ENCODE peak calls at places on chromosomes 1 and 21, in six cellular contexts. P, C, T, Q, O and Z are unnamed samples.
A peak's percentile ranks its signal among the peaks of the same experiment; 100 is the strongest.

GRCh38 chr1:3733603-3734591 is 18.4 kb upstream of the CCDC27 start:
- DNase-seq in Q (no peak), O (no peak), P (no peak), T (no peak), C (no peak), Z (no peak)

GRCh38 chr1:27689423-27690173 is 17.6 kb upstream of the IFI6 start:
- DNase-seq in C (no peak), Q (no peak), O (peak; percentile 57), P (no peak), T (no peak), Z (no peak)

GRCh38 chr1:43867946-43868740 is 65.5 kb upstream of the ARTN start:
- DNase-seq in T (no peak), C (no peak), O (peak; percentile 67), P (no peak), Q (no peak), Z (no peak)

GRCh38 chr1:48022306-48022705 is 25.1 kb upstream of the TRABD2B start:
- DNase-seq in T (no peak), P (no peak), Q (no peak), O (no peak), C (no peak), Z (no peak)

GRCh38 chr1:29180497-29181412 is 945 bp downstream of the SRSF4 start:
- DNase-seq in C (no peak), O (no peak), Q (no peak), T (no peak), P (no peak), Z (no peak)

GRCh38 chr1:156245451-156246232 is 2.2 kb downstream of the PAQR6 start:
- DNase-seq in O (no peak), C (no peak), P (no peak), Q (peak; percentile 31), T (no peak), Z (no peak)

GRCh38 chr21:39047046-39047445 is 136.2 kb downstream of the PSMG1 start:
- DNase-seq in P (no peak), T (no peak), Q (no peak), O (no peak), C (no peak), Z (no peak)

GRCh38 chr1:218658899-218659298 is 313.8 kb downstream of the TGFB2 start:
- DNase-seq in Q (peak; percentile 30), O (peak; percentile 87), C (peak; percentile 43), P (no peak), T (no peak), Z (no peak)

GRCh38 chr21:44914176-44914874 is 6.4 kb downstream of the ITGB2 start:
- DNase-seq in P (no peak), C (no peak), T (no peak), Q (no peak), O (no peak), Z (no peak)

GRCh38 chr1:26694185-26694572 is 1.6 kb upstream of the ARID1A start:
- DNase-seq in P (no peak), O (no peak), C (no peak), T (no peak), Q (no peak), Z (no peak)

GRCh38 chr21:39034590-39035536 is 148.4 kb downstream of the PSMG1 start:
- DNase-seq in T (no peak), C (no peak), O (no peak), P (no peak), Q (no peak), Z (no peak)

GRCh38 chr1:4084446-4084845 is 184.4 kb upstream of the C1orf174 start:
- DNase-seq in T (no peak), Q (no peak), P (no peak), C (no peak), O (no peak), Z (no peak)

GRCh38 chr1:115469703-115470476 is 131.8 kb upstream of the NGF start:
- DNase-seq in C (peak; percentile 41), O (peak; percentile 55), T (peak; percentile 40), Q (peak; percentile 21), P (peak; percentile 30), Z (peak; percentile 38)

GRCh38 chr1:37845781-37846180 is 13.6 kb downstream of the MTF1 start:
- DNase-seq in P (no peak), O (no peak), C (no peak), T (no peak), Q (no peak), Z (no peak)

GRCh38 chr1:111234866-111235265 is 7.4 kb downstream of the CHI3L2 start:
- DNase-seq in T (no peak), O (peak; percentile 70), P (no peak), Q (no peak), C (no peak), Z (no peak)

GRCh38 chr1:9121891-9122409 is 7.0 kb downstream of the GPR157 start:
- DNase-seq in Q (no peak), T (no peak), C (no peak), P (no peak), O (no peak), Z (no peak)

GRCh38 chr1:243713470-243714186 is 136.4 kb downstream of the AKT3 start:
- DNase-seq in O (peak; percentile 44), Q (no peak), C (no peak), T (no peak), P (no peak), Z (peak; percentile 49)

GRCh38 chr1:167456926-167457325 is 61.4 kb downstream of the CD247 start:
- DNase-seq in C (no peak), Q (no peak), P (no peak), O (no peak), T (no peak), Z (no peak)

GRCh38 chr1:8939362-8939995 is 6.2 kb upstream of the CA6 start:
- DNase-seq in P (no peak), T (no peak), C (no peak), O (peak; percentile 42), Q (no peak), Z (no peak)

GRCh38 chr1:61659061-61659460 is 65.9 kb downstream of the TM2D1 start:
- DNase-seq in O (no peak), P (no peak), T (no peak), C (no peak), Q (peak; percentile 11), Z (no peak)

GRCh38 chr1:154747841-154748766 is 122.0 kb downstream of the KCNN3 start:
- DNase-seq in T (no peak), O (no peak), Q (no peak), P (no peak), C (no peak), Z (no peak)

GRCh38 chr1:173329747-173330146 is 122.6 kb upstream of the TNFSF4 start:
- DNase-seq in O (peak; percentile 82), T (no peak), C (no peak), Q (no peak), P (no peak), Z (no peak)

GRCh38 chr1:187091666-187092065 is 262.9 kb downstream of the PLA2G4A start:
- DNase-seq in C (peak; percentile 6), T (no peak), O (peak; percentile 54), P (no peak), Q (no peak), Z (no peak)

GRCh38 chr21:45517249-45518065 is 24.8 kb downstream of the SLC19A1 start:
- DNase-seq in O (no peak), T (no peak), C (no peak), Q (peak; percentile 15), P (no peak), Z (no peak)

DNA sequence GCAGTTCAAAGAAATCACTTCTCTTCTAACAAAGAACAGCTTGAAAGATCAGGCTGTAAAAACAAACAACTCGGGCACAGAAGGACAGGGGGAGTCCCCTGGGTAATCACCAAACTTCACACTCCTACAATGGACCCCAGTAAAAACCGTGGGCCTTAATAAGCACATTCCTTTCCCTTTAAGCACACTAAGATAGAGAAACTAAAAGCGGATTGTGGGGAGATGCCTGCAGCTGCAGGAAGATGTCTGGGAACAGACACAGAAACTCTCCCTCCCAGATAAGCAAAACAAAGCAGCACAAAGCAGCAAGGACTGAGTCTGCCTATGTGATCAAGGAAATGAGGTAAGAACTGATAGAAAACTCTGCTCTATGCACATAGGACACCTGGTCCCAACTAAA is 37.6 kb upstream of the CTBS start:
- DNase-seq in O (peak; percentile 78), Q (peak; percentile 74), P (no peak), T (no peak), C (no peak), Z (no peak)
- TF ChIP-seq CTCF in O (no peak), Q (no peak), P (no peak), T (no peak), C (no peak), Z (no peak)

GRCh38 chr1:85465099-85465790 is at the start of gene DDAH1:
- DNase-seq in T (no peak), C (peak; percentile 46), Q (peak; percentile 59), O (peak; percentile 65), P (peak; percentile 17), Z (peak; percentile 50)
- TF ChIP-seq POLR2A in T (no peak), C (no peak), Q (peak; percentile 59), O (peak; percentile 15), P (peak; percentile 21), Z (peak; percentile 61)

GRCh38 chr1:182723195-182723594 is 38.8 kb upstream of the RGS8 start:
- DNase-seq in Q (no peak), C (no peak), T (peak; percentile 31), P (peak; percentile 23), O (no peak), Z (peak; percentile 18)

GRCh38 chr1:182716740-182717720 is 32.6 kb upstream of the RGS8 start:
- DNase-seq in P (no peak), C (no peak), O (no peak), Q (no peak), T (no peak), Z (no peak)

GRCh38 chr1:182718311-182718710 is 33.9 kb upstream of the RGS8 start:
- DNase-seq in C (no peak), P (no peak), T (no peak), Q (no peak), O (no peak), Z (no peak)

GRCh38 chr1:182721525-182721924 is 37.1 kb upstream of the RGS8 start:
- DNase-seq in O (no peak), C (no peak), P (no peak), Q (no peak), T (no peak), Z (no peak)

GRCh38 chr1:182720465-182720864 is 36.1 kb upstream of the RGS8 start:
- DNase-seq in T (no peak), C (no peak), Q (no peak), P (no peak), O (peak; percentile 10), Z (no peak)
- TF ChIP-seq CTCF in T (no peak), C (no peak), Q (no peak), P (no peak), O (no peak), Z (no peak)

DNA sequence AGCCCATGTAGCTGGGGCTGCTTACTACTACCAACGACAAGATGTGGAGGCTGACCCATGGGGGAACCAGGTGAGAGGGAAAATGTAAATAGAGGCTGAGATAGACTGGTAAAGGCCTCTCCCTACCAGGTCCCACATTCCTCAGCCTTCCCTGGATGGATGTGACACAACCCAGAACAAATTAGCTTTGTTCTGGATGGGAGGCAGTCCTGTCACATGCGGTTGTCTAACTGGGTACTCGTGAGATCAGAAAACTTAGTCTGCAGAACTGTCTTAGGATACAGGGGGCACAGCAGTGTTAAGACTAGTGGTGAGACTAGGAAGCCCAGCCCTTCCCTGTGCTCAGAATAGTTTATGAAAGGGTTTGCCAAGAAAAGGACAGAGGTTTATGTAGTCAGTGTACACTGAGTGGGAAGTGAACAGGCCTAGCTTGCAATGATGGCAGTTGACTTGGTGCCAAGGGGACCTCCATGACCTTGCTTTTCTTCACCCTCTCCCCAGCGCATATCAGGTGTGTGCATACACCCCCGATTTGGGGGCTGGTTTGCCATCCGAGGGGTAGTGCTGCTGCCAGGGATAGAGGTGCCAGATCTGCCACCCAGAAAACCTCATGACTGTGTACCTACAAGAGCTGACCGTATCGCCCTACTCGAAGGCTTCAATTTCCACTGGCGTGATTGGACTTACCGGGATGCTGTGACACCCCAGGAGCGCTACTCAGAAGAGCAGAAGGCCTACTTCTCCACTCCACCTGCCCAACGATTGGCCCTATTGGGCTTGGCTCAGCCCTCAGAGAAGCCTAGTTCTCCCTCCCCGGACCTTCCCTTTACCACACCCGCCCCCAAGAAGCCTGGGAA is 8.4 kb downstream of the MMACHC start:
- DNase-seq in P (no peak), C (no peak), Q (no peak), T (no peak), O (no peak), Z (no peak)
- TF ChIP-seq POLR2A in P (no peak), C (no peak), Q (peak; percentile 31), T (no peak), O (peak; percentile 8), Z (no peak)